ENCODE peak calls at places on chromosomes 5 and 9, in seven cellular contexts. Z is tibial artery; H is neural crest cell; S is PC-3; F is activated CD4-positive, alpha-beta T cell treated with anti-CD3 and anti-CD28 coated beads, Interleukin-2, amount 50 U/mL, for 1 hour; J is suprapubic skin; C is renal cortical epithelial cell. G is an unnamed sample.

GRCh38 chr9:111928342-111928720 is 31.7 kb downstream of the UGCG start:
- DNase-seq in Z (no peak), H (no peak), S (peak), F (no peak), J (no peak), C (peak), G (peak)

GRCh38 chr9:123544007-123544827 is 188.2 kb downstream of the CRB2 start:
- DNase-seq in Z (no peak), H (peak), S (peak), F (no peak), J (no peak), C (peak), G (peak)

GRCh38 chr5:171757853-171758535 is 27.6 kb upstream of the SMIM23 start:
- DNase-seq in Z (no peak), H (no peak), S (peak), F (no peak), J (no peak), C (peak), G (peak)

GRCh38 chr5:34838785-34839714 is at the start of gene TTC23L:
- DNase-seq in Z (peak), H (peak), S (peak), F (peak), J (peak), C (peak), G (peak)

GRCh38 chr5:40431734-40432133 is 248.0 kb upstream of the PTGER4 start:
- DNase-seq in Z (no peak), H (no peak), S (peak), F (no peak), J (no peak), C (no peak), G (no peak)

GRCh38 chr9:105073147-105073546 is 145.2 kb upstream of the ABCA1 start:
- DNase-seq in Z (no peak), H (no peak), S (peak), F (no peak), J (no peak), C (no peak), G (peak)

GRCh38 chr5:158139161-158139560 is 280.2 kb upstream of the CLINT1 start:
- DNase-seq in Z (no peak), H (no peak), S (peak), F (no peak), J (no peak), C (peak), G (peak)

GRCh38 chr9:22446589-22446949 is at the start of gene DMRTA1:
- DNase-seq in Z (peak), H (peak), S (peak), F (no peak), J (peak), C (peak), G (peak)

GRCh38 chr5:64207978-64208377 is 42.3 kb downstream of the RNF180 start:
- DNase-seq in Z (no peak), H (no peak), S (peak), F (no peak), J (no peak), C (peak), G (peak)

GRCh38 chr5:100676807-100677631 is 141.8 kb downstream of the FAM174A start:
- DNase-seq in Z (no peak), H (no peak), S (peak), F (no peak), J (no peak), C (peak), G (peak)

GRCh38 chr5:65356274-65356673 is 125.4 kb downstream of the ADAMTS6 start:
- DNase-seq in Z (no peak), H (no peak), S (no peak), F (no peak), J (no peak), C (no peak), G (no peak)

GRCh38 chr5:175672976-175673648 is 15.2 kb downstream of the HRH2 start:
- DNase-seq in Z (no peak), H (no peak), S (no peak), F (no peak), J (no peak), C (no peak), G (no peak)

GRCh38 chr9:78368236-78368635 is 71.3 kb downstream of the PSAT1 start:
- DNase-seq in Z (no peak), H (no peak), S (no peak), F (no peak), J (no peak), C (peak), G (no peak)

GRCh38 chr5:170755679-170756456 is 27.7 kb upstream of the GABRP start:
- DNase-seq in Z (no peak), H (no peak), S (peak), F (no peak), J (no peak), C (peak), G (no peak)

GRCh38 chr5:58582004-58582403 is 871 bp upstream of the RAB3C start:
- DNase-seq in Z (no peak), H (peak), S (no peak), F (no peak), J (no peak), C (no peak), G (no peak)

GRCh38 chr5:1319436-1320343 is 24.8 kb upstream of the TERT start:
- DNase-seq in Z (no peak), H (no peak), S (no peak), F (no peak), J (peak), C (no peak), G (no peak)

GRCh38 chr9:116594552-116594951 is 92.6 kb upstream of the TRIM32 start:
- DNase-seq in Z (no peak), H (no peak), S (peak), F (no peak), J (no peak), C (peak), G (peak)

GRCh38 chr5:6659941-6660684 is 26.9 kb downstream of the SRD5A1 start:
- DNase-seq in Z (no peak), H (no peak), S (no peak), F (no peak), J (no peak), C (peak), G (no peak)

GRCh38 chr5:57302164-57302563 is 128.3 kb downstream of the GPBP1 start:
- DNase-seq in Z (no peak), H (no peak), S (peak), F (peak), J (no peak), C (peak), G (peak)

GRCh38 chr5:35478856-35479682 is 138.6 kb upstream of the SPEF2 start:
- DNase-seq in Z (no peak), H (no peak), S (peak), F (no peak), J (no peak), C (peak), G (peak)

GRCh38 chr5:2191972-2192371 is 309.2 kb upstream of the IRX4 start:
- DNase-seq in Z (no peak), H (no peak), S (no peak), F (no peak), J (no peak), C (no peak), G (no peak)

GRCh38 chr9:36100532-36100931 is 36.0 kb upstream of the GLIPR2 start:
- DNase-seq in Z (no peak), H (no peak), S (no peak), F (no peak), J (no peak), C (no peak), G (peak)

GRCh38 chr9:21817176-21817575 is 14.7 kb downstream of the MTAP start:
- DNase-seq in Z (no peak), H (no peak), S (no peak), F (no peak), J (no peak), C (peak), G (peak)

GRCh38 chr9:106529616-106530015 is 333.4 kb upstream of the ZNF462 start:
- DNase-seq in Z (no peak), H (no peak), S (peak), F (no peak), J (no peak), C (peak), G (no peak)

GRCh38 chr9:7058539-7058938 is 300.8 kb downstream of the KDM4C start:
- DNase-seq in Z (no peak), H (no peak), S (no peak), F (no peak), J (no peak), C (no peak), G (no peak)

GRCh38 chr5:139765409-139766217 is 30.0 kb upstream of the PSD2 start:
- DNase-seq in Z (peak), H (peak), S (peak), F (peak), J (peak), C (no peak), G (peak)

GRCh38 chr9:125143377-125144090 is at the start of gene SCAI:
- DNase-seq in Z (peak), H (peak), S (peak), F (peak), J (peak), C (peak), G (peak)

GRCh38 chr5:178310130-178310865 is 77.7 kb upstream of the PHYKPL start:
- DNase-seq in Z (no peak), H (no peak), S (no peak), F (no peak), J (peak), C (no peak), G (no peak)